ENCODE peak calls at places on chromosomes 7 and 10, in eight cellular contexts. D is dermis blood vessel endothelial cell, E is anterior cingulate cortex, U is T-helper 9 cell, P is GM23338, R is endothelial cell of umbilical vein, G is ovary, B is neural crest cell. L is an unnamed sample.
A peak's percentile ranks its signal among the peaks of the same experiment; 100 is the strongest.

GRCh38 chr7:131197920-131198610 is 129.6 kb upstream of the MKLN1 start:
- DNase-seq in D (no peak), E (no peak), U (no peak), P (no peak), R (no peak), G (no peak), B (no peak), L (no peak)

GRCh38 chr7:26100940-26101339 is 51.1 kb upstream of the NFE2L3 start:
- DNase-seq in D (peak; percentile 39), E (no peak), U (no peak), P (peak; percentile 46), R (no peak), G (no peak), B (peak; percentile 8), L (no peak)

GRCh38 chr7:141409911-141410329 is 141.3 kb upstream of the AGK start:
- DNase-seq in D (no peak), E (peak; percentile 32), U (no peak), P (peak; percentile 71), R (no peak), G (no peak), B (no peak), L (no peak)

GRCh38 chr10:60820093-60820769 is 42.0 kb downstream of the CDK1 start:
- DNase-seq in D (peak; percentile 82), E (no peak), U (no peak), P (peak; percentile 54), R (peak; percentile 71), G (no peak), B (no peak), L (no peak)

GRCh38 chr10:132692311-132692710 is 93.6 kb downstream of the NKX6-2 start:
- DNase-seq in D (no peak), E (no peak), U (no peak), P (no peak), R (no peak), G (no peak), B (no peak), L (no peak)

GRCh38 chr7:23247602-23248335 is 1.2 kb downstream of the GPNMB start:
- DNase-seq in D (peak; percentile 20), E (peak; percentile 38), U (no peak), P (peak; percentile 65), R (no peak), G (peak; percentile 57), B (no peak), L (no peak)

GRCh38 chr10:51896849-51897248 is 197.5 kb upstream of the CSTF2T start:
- DNase-seq in D (no peak), E (no peak), U (no peak), P (no peak), R (no peak), G (no peak), B (no peak), L (no peak)

GRCh38 chr10:51117794-51118193 is 43.5 kb downstream of the PRKG1 start:
- DNase-seq in D (no peak), E (no peak), U (no peak), P (no peak), R (no peak), G (no peak), B (no peak), L (no peak)

GRCh38 chr10:114402233-114402632 is 2.1 kb downstream of the AFAP1L2 start:
- DNase-seq in D (no peak), E (no peak), U (no peak), P (no peak), R (no peak), G (no peak), B (no peak), L (no peak)

GRCh38 chr10:3935141-3935540 is 150.1 kb upstream of the KLF6 start:
- DNase-seq in D (peak; percentile 57), E (no peak), U (no peak), P (no peak), R (peak; percentile 26), G (peak; percentile 68), B (no peak), L (peak; percentile 71)

GRCh38 chr10:83603708-83604107 is 535.6 kb upstream of the GHITM start:
- DNase-seq in D (peak; percentile 34), E (no peak), U (no peak), P (no peak), R (peak; percentile 53), G (no peak), B (no peak), L (peak; percentile 10)

GRCh38 chr7:45292481-45292880 is 134.9 kb downstream of the RAMP3 start:
- DNase-seq in D (no peak), E (no peak), U (no peak), P (no peak), R (no peak), G (no peak), B (no peak), L (no peak)

L was measured in activated T-helper 2 cell treated with anti-CD3 and anti-CD28 coated beads, Interferon-gamma antibody, Interleukin-2, Interleukin-4, amounts not matched to agents 10 μg/mL and 5 μg/mL and 100 μg/mL, durations not matched to agents 14 hours and 24 hours and 36 hours.